ENCODE peak calls at places on chromosomes 6 and 20, in seven cellular contexts. One of them, this sample, is unnamed.

GRCh38 chr6:165835410-165835851 is 172.4 kb upstream of the PDE10A start:
- DNase-seq in Caco-2: no peak
- DNase-seq in adipocyte: no peak
- DNase-seq in A549: no peak
- DNase-seq in stimulated activated naive B cell treated with anti-CD40 and anti-IgM and Interleukin-4, amounts not matched to agents 10 μg/mL and 1 μg/mL and 100 μg/mL, for 72 hours: no peak
- DNase-seq in dorsolateral prefrontal cortex: no peak
- DNase-seq in iris pigment epithelial cell: no peak
- DNase-seq in this sample: no peak

GRCh38 chr6:109456710-109457595 is 1.4 kb upstream of the MICAL1 start:
- DNase-seq in stimulated activated naive B cell treated with anti-CD40 and anti-IgM and Interleukin-4, amounts not matched to agents 10 μg/mL and 1 μg/mL and 100 μg/mL, for 72 hours: no peak
- DNase-seq in dorsolateral prefrontal cortex: no peak
- DNase-seq in A549: no peak
- DNase-seq in adipocyte: no peak
- DNase-seq in iris pigment epithelial cell: peak
- DNase-seq in Caco-2: no peak
- DNase-seq in this sample: no peak

GRCh38 chr20:60101894-60102281 is 143.7 kb downstream of the CDH26 start:
- DNase-seq in adipocyte: no peak
- DNase-seq in iris pigment epithelial cell: no peak
- DNase-seq in A549: no peak
- DNase-seq in Caco-2: no peak
- DNase-seq in stimulated activated naive B cell treated with anti-CD40 and anti-IgM and Interleukin-4, amounts not matched to agents 10 μg/mL and 1 μg/mL and 100 μg/mL, for 72 hours: no peak
- DNase-seq in dorsolateral prefrontal cortex: no peak
- DNase-seq in this sample: no peak

GRCh38 chr20:38806855-38807655 is 1.6 kb downstream of the PPP1R16B start:
- DNase-seq in A549: no peak
- DNase-seq in Caco-2: no peak
- DNase-seq in adipocyte: no peak
- DNase-seq in iris pigment epithelial cell: no peak
- DNase-seq in dorsolateral prefrontal cortex: peak
- DNase-seq in stimulated activated naive B cell treated with anti-CD40 and anti-IgM and Interleukin-4, amounts not matched to agents 10 μg/mL and 1 μg/mL and 100 μg/mL, for 72 hours: peak
- DNase-seq in this sample: no peak

GRCh38 chr20:31593221-31594001 is 11.7 kb upstream of the ID1 start:
- DNase-seq in iris pigment epithelial cell: peak
- DNase-seq in Caco-2: peak
- DNase-seq in stimulated activated naive B cell treated with anti-CD40 and anti-IgM and Interleukin-4, amounts not matched to agents 10 μg/mL and 1 μg/mL and 100 μg/mL, for 72 hours: no peak
- DNase-seq in A549: peak
- DNase-seq in adipocyte: peak
- DNase-seq in dorsolateral prefrontal cortex: no peak
- DNase-seq in this sample: no peak

GRCh38 chr6:5943591-5943990 is 63.1 kb downstream of the NRN1 start:
- DNase-seq in adipocyte: no peak
- DNase-seq in dorsolateral prefrontal cortex: no peak
- DNase-seq in stimulated activated naive B cell treated with anti-CD40 and anti-IgM and Interleukin-4, amounts not matched to agents 10 μg/mL and 1 μg/mL and 100 μg/mL, for 72 hours: no peak
- DNase-seq in iris pigment epithelial cell: no peak
- DNase-seq in Caco-2: no peak
- DNase-seq in A549: no peak
- DNase-seq in this sample: no peak

GRCh38 chr20:53847118-53847842 is 223.1 kb downstream of the BCAS1 start:
- DNase-seq in stimulated activated naive B cell treated with anti-CD40 and anti-IgM and Interleukin-4, amounts not matched to agents 10 μg/mL and 1 μg/mL and 100 μg/mL, for 72 hours: no peak
- DNase-seq in iris pigment epithelial cell: no peak
- DNase-seq in adipocyte: no peak
- DNase-seq in Caco-2: no peak
- DNase-seq in dorsolateral prefrontal cortex: no peak
- DNase-seq in A549: no peak
- DNase-seq in this sample: no peak

GRCh38 chr6:123393333-123393732 is 243.4 kb downstream of the TRDN start:
- DNase-seq in dorsolateral prefrontal cortex: no peak
- DNase-seq in A549: no peak
- DNase-seq in iris pigment epithelial cell: peak
- DNase-seq in adipocyte: peak
- DNase-seq in Caco-2: peak
- DNase-seq in stimulated activated naive B cell treated with anti-CD40 and anti-IgM and Interleukin-4, amounts not matched to agents 10 μg/mL and 1 μg/mL and 100 μg/mL, for 72 hours: no peak
- DNase-seq in this sample: no peak

GRCh38 chr20:58464838-58465237 is 50.4 kb downstream of the APCDD1L start:
- DNase-seq in adipocyte: no peak
- DNase-seq in dorsolateral prefrontal cortex: no peak
- DNase-seq in A549: no peak
- DNase-seq in stimulated activated naive B cell treated with anti-CD40 and anti-IgM and Interleukin-4, amounts not matched to agents 10 μg/mL and 1 μg/mL and 100 μg/mL, for 72 hours: no peak
- DNase-seq in Caco-2: no peak
- DNase-seq in iris pigment epithelial cell: no peak
- DNase-seq in this sample: no peak

GRCh38 chr6:4280721-4281120 is 145.3 kb upstream of the ECI2 start:
- DNase-seq in Caco-2: no peak
- DNase-seq in A549: peak
- DNase-seq in iris pigment epithelial cell: peak
- DNase-seq in adipocyte: peak
- DNase-seq in dorsolateral prefrontal cortex: no peak
- DNase-seq in stimulated activated naive B cell treated with anti-CD40 and anti-IgM and Interleukin-4, amounts not matched to agents 10 μg/mL and 1 μg/mL and 100 μg/mL, for 72 hours: no peak
- DNase-seq in this sample: no peak

GRCh38 chr20:20740595-20740994 is 28.2 kb upstream of the RALGAPA2 start:
- DNase-seq in adipocyte: no peak
- DNase-seq in stimulated activated naive B cell treated with anti-CD40 and anti-IgM and Interleukin-4, amounts not matched to agents 10 μg/mL and 1 μg/mL and 100 μg/mL, for 72 hours: no peak
- DNase-seq in Caco-2: no peak
- DNase-seq in iris pigment epithelial cell: no peak
- DNase-seq in dorsolateral prefrontal cortex: no peak
- DNase-seq in A549: no peak
- DNase-seq in this sample: no peak

GRCh38 chr20:53774487-53775203 is 181.0 kb upstream of the ZNF217 start:
- DNase-seq in adipocyte: peak
- DNase-seq in iris pigment epithelial cell: peak
- DNase-seq in stimulated activated naive B cell treated with anti-CD40 and anti-IgM and Interleukin-4, amounts not matched to agents 10 μg/mL and 1 μg/mL and 100 μg/mL, for 72 hours: no peak
- DNase-seq in Caco-2: no peak
- DNase-seq in dorsolateral prefrontal cortex: no peak
- DNase-seq in A549: peak
- DNase-seq in this sample: no peak

GRCh38 chr6:14458669-14459266 is 341.2 kb downstream of the CD83 start:
- DNase-seq in A549: no peak
- DNase-seq in stimulated activated naive B cell treated with anti-CD40 and anti-IgM and Interleukin-4, amounts not matched to agents 10 μg/mL and 1 μg/mL and 100 μg/mL, for 72 hours: no peak
- DNase-seq in adipocyte: peak
- DNase-seq in Caco-2: no peak
- DNase-seq in dorsolateral prefrontal cortex: no peak
- DNase-seq in iris pigment epithelial cell: peak
- DNase-seq in this sample: no peak

GRCh38 chr6:165245287-165245686 is 64.1 kb downstream of the C6orf118 start:
- DNase-seq in adipocyte: peak
- DNase-seq in A549: no peak
- DNase-seq in dorsolateral prefrontal cortex: peak
- DNase-seq in stimulated activated naive B cell treated with anti-CD40 and anti-IgM and Interleukin-4, amounts not matched to agents 10 μg/mL and 1 μg/mL and 100 μg/mL, for 72 hours: no peak
- DNase-seq in iris pigment epithelial cell: peak
- DNase-seq in Caco-2: peak
- DNase-seq in this sample: no peak

GRCh38 chr20:32535953-32536823 is 48.9 kb downstream of the NOL4L start:
- DNase-seq in iris pigment epithelial cell: no peak
- DNase-seq in Caco-2: peak
- DNase-seq in stimulated activated naive B cell treated with anti-CD40 and anti-IgM and Interleukin-4, amounts not matched to agents 10 μg/mL and 1 μg/mL and 100 μg/mL, for 72 hours: peak
- DNase-seq in A549: peak
- DNase-seq in dorsolateral prefrontal cortex: no peak
- DNase-seq in adipocyte: peak
- DNase-seq in this sample: no peak

GRCh38 chr6:3265671-3266070 is 6.9 kb downstream of the PSMG4 start:
- DNase-seq in Caco-2: no peak
- DNase-seq in dorsolateral prefrontal cortex: no peak
- DNase-seq in A549: no peak
- DNase-seq in stimulated activated naive B cell treated with anti-CD40 and anti-IgM and Interleukin-4, amounts not matched to agents 10 μg/mL and 1 μg/mL and 100 μg/mL, for 72 hours: no peak
- DNase-seq in adipocyte: no peak
- DNase-seq in iris pigment epithelial cell: no peak
- DNase-seq in this sample: no peak

GRCh38 chr20:49393803-49394202 is 88.7 kb downstream of the KCNB1 start:
- DNase-seq in adipocyte: no peak
- DNase-seq in A549: no peak
- DNase-seq in dorsolateral prefrontal cortex: no peak
- DNase-seq in iris pigment epithelial cell: no peak
- DNase-seq in Caco-2: no peak
- DNase-seq in stimulated activated naive B cell treated with anti-CD40 and anti-IgM and Interleukin-4, amounts not matched to agents 10 μg/mL and 1 μg/mL and 100 μg/mL, for 72 hours: no peak
- DNase-seq in this sample: no peak

GRCh38 chr6:116447496-116448011 is 13.6 kb upstream of the CALHM6 start:
- DNase-seq in adipocyte: peak
- DNase-seq in A549: no peak
- DNase-seq in stimulated activated naive B cell treated with anti-CD40 and anti-IgM and Interleukin-4, amounts not matched to agents 10 μg/mL and 1 μg/mL and 100 μg/mL, for 72 hours: no peak
- DNase-seq in dorsolateral prefrontal cortex: no peak
- DNase-seq in iris pigment epithelial cell: peak
- DNase-seq in Caco-2: no peak
- DNase-seq in this sample: no peak

GRCh38 chr6:155142902-155143609 is 120.8 kb upstream of the CLDN20 start:
- DNase-seq in A549: no peak
- DNase-seq in stimulated activated naive B cell treated with anti-CD40 and anti-IgM and Interleukin-4, amounts not matched to agents 10 μg/mL and 1 μg/mL and 100 μg/mL, for 72 hours: no peak
- DNase-seq in iris pigment epithelial cell: peak
- DNase-seq in adipocyte: peak
- DNase-seq in dorsolateral prefrontal cortex: no peak
- DNase-seq in Caco-2: no peak
- DNase-seq in this sample: no peak

GRCh38 chr20:7849675-7850074 is 90.6 kb downstream of the HAO1 start:
- DNase-seq in A549: no peak
- DNase-seq in adipocyte: no peak
- DNase-seq in iris pigment epithelial cell: no peak
- DNase-seq in stimulated activated naive B cell treated with anti-CD40 and anti-IgM and Interleukin-4, amounts not matched to agents 10 μg/mL and 1 μg/mL and 100 μg/mL, for 72 hours: no peak
- DNase-seq in Caco-2: no peak
- DNase-seq in dorsolateral prefrontal cortex: no peak
- DNase-seq in this sample: no peak

GRCh38 chr6:1825926-1826325 is 216.2 kb downstream of the FOXC1 start:
- DNase-seq in dorsolateral prefrontal cortex: no peak
- DNase-seq in A549: no peak
- DNase-seq in adipocyte: no peak
- DNase-seq in stimulated activated naive B cell treated with anti-CD40 and anti-IgM and Interleukin-4, amounts not matched to agents 10 μg/mL and 1 μg/mL and 100 μg/mL, for 72 hours: no peak
- DNase-seq in Caco-2: no peak
- DNase-seq in iris pigment epithelial cell: peak
- DNase-seq in this sample: no peak